ENCODE peak calls at places on chromosomes 6 and 20, in ten cellular contexts. U, I, A, G, S, P, H, R, F and D are unnamed samples.

GRCh38 chr20:53623454-53624206 is 30.0 kb upstream of the ZNF217 start:
- DNase-seq in U (peak), I (no peak), A (peak), G (peak), S (no peak), P (peak), H (peak), R (peak), F (peak), D (no peak)

GRCh38 chr20:55830124-55830828 is 175.0 kb downstream of the CBLN4 start:
- DNase-seq in U (no peak), I (no peak), A (no peak), G (no peak), S (no peak), P (no peak), H (no peak), R (no peak), F (no peak), D (no peak)

GRCh38 chr20:57393321-57394086 is 2.3 kb downstream of the RBM38 start:
- DNase-seq in U (no peak), I (peak), A (no peak), G (no peak), S (no peak), P (peak), H (peak), R (no peak), F (no peak), D (no peak)

GRCh38 chr6:141540207-141540606 is 592.5 kb upstream of the GJE1 start:
- DNase-seq in U (no peak), I (no peak), A (no peak), G (no peak), S (no peak), P (no peak), H (no peak), R (no peak), F (no peak), D (no peak)

GRCh38 chr20:32964575-32964974 is 39.7 kb downstream of the SUN5 start:
- DNase-seq in U (no peak), I (no peak), A (no peak), G (no peak), S (no peak), P (no peak), H (peak), R (no peak), F (no peak), D (no peak)

GRCh38 chr6:118709859-118710350 is 58.5 kb upstream of the CEP85L start:
- DNase-seq in U (no peak), I (no peak), A (peak), G (peak), S (no peak), P (no peak), H (peak), R (no peak), F (peak), D (no peak)

GRCh38 chr20:43915209-43916072 is 789 bp downstream of the TOX2 start:
- DNase-seq in U (peak), I (no peak), A (no peak), G (peak), S (no peak), P (no peak), H (peak), R (no peak), F (peak), D (no peak)

GRCh38 chr6:139852484-139853140 is 478.2 kb upstream of the CITED2 start:
- DNase-seq in U (no peak), I (no peak), A (no peak), G (peak), S (peak), P (no peak), H (no peak), R (no peak), F (no peak), D (no peak)

GRCh38 chr20:2871111-2871465 is 2.2 kb upstream of the PTPRA start:
- DNase-seq in U (no peak), I (no peak), A (no peak), G (peak), S (no peak), P (no peak), H (no peak), R (no peak), F (no peak), D (no peak)

GRCh38 chr20:43938932-43939761 is 24.5 kb downstream of the TOX2 start:
- DNase-seq in U (no peak), I (peak), A (peak), G (peak), S (peak), P (peak), H (peak), R (no peak), F (no peak), D (no peak)

GRCh38 chr6:6685249-6685667 is 96.7 kb downstream of the LY86 start:
- DNase-seq in U (no peak), I (no peak), A (no peak), G (peak), S (no peak), P (no peak), H (no peak), R (no peak), F (no peak), D (no peak)

GRCh38 chr6:3403244-3404154 is 53.4 kb downstream of the SLC22A23 start:
- DNase-seq in U (peak), I (no peak), A (peak), G (no peak), S (no peak), P (no peak), H (peak), R (no peak), F (peak), D (no peak)

GRCh38 chr20:32524871-32525501 is 60.1 kb downstream of the NOL4L start:
- DNase-seq in U (no peak), I (peak), A (no peak), G (no peak), S (no peak), P (peak), H (no peak), R (no peak), F (no peak), D (no peak)

GRCh38 chr6:20696676-20697075 is 162.4 kb downstream of the CDKAL1 start:
- DNase-seq in U (no peak), I (no peak), A (no peak), G (peak), S (peak), P (no peak), H (no peak), R (no peak), F (no peak), D (no peak)

GRCh38 chr20:20594171-20594530 is 118.3 kb downstream of the RALGAPA2 start:
- DNase-seq in U (no peak), I (no peak), A (no peak), G (peak), S (no peak), P (no peak), H (no peak), R (no peak), F (peak), D (no peak)
- TF ChIP-seq CTCF in U (no peak), I (no peak), A (no peak), G (no peak), S (no peak), P (peak), H (no peak), R (no peak), F (no peak), D (peak)

DNA sequence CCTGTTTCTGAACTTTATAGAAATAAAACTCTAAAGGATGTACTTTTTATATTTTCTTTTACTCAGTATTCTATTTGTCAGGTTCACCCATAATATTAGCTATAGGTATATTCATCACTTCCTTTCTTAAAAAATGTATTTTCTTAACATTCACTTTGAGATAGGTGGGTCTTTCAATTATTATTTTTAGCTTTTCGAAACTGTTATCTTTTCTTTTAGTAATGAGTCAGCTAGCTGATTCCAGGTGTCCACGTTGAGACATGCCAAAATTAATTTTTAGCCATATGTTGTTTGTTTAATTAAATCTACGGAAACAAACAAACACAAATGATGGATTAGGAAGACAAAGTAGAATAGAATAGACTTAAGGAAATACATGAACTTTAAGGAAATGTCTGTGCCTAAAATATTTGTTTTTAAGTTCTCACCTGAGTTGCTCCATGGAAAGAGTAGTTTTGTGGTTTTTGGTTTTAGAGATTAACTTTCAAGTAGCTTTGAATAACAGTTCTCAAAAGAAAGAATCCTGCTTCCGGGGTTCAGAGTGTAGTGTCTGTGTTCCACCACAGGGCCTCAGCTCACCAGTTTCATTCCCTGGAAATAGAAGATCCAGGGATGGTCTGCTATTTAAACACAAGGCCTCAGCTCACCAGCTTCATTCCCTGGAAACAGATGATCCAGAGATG is 435.0 kb downstream of the HAO1 start:
- DNase-seq in U (no peak), I (no peak), A (no peak), G (no peak), S (no peak), P (no peak), H (no peak), R (no peak), F (peak), D (no peak)
- TF ChIP-seq CTCF in U (no peak), I (no peak), A (no peak), G (no peak), S (no peak), P (no peak), H (no peak), R (no peak), F (no peak), D (no peak)

DNA sequence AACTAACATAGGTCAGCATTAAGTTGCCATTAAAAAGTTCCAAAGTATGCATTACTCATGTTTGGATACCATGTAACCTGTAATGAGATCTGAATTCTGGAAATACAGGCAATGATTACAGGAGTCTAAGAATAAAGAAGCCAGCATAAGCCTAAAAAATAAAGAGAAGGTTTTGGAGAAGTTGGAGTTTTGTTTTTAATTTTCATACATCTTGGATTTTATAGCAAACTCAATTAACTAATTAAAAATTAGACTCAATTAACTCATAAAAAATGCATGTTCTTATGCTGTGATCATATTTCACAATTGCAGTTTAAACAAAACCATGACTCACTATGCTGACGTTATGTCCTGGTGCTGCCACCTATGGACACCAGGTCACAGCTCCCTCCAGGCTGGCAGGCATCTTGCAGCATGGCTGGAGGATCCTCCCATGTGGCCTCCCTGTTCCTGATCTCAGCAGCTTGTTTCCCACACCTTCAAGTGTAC is 648.8 kb upstream of the AGPAT4 start:
- DNase-seq in U (peak), I (no peak), A (peak), G (peak), S (no peak), P (peak), H (peak), R (no peak), F (peak), D (no peak)
- TF ChIP-seq CTCF in U (peak), I (peak), A (no peak), G (peak), S (no peak), P (peak), H (peak), R (no peak), F (peak), D (peak)

DNA sequence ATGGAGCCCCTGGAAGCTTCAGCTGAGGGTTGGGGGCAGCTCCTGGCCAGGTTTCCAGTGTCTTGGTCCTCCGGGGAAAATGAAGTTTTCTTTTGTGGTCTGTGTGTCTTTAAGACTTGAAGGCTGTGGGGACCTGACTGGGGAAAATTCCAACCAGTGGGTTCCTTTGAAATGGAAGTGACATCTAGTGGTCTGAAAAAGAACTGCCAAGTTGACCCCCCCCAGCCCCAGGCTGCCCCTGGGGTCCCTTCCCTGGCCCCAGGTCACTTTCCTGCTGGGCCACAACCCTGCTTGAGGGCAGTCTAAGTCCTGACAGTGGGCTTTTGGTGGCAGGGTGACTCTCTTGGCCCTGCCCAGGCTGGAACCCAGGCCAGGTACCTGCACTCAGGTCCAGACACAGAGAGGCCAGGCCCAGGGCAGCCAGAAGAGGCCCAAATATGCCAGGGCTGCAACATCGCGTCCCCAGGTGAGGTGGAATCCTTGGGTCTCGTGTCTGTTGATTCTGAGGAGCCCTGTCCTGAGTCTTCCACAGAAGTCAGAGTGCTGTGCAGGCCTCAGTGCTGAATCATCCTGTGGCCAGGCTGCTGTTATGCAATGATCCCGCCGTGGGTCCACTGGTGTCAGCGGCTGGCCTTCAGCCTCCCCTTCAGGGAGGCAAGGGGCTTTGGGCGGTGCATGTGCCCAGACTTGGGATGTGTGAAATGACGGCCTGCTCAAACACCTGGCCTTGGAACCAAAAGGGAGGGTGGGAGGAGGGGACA is 68.4 kb downstream of the VEGFA start:
- DNase-seq in U (peak), I (peak), A (peak), G (peak), S (peak), P (peak), H (no peak), R (no peak), F (peak), D (no peak)
- TF ChIP-seq CTCF in U (peak), I (peak), A (peak), G (peak), S (peak), P (peak), H (peak), R (no peak), F (peak), D (peak)

GRCh38 chr20:46004187-46004586 is 4.5 kb upstream of the MMP9 start:
- DNase-seq in U (no peak), I (no peak), A (no peak), G (no peak), S (no peak), P (no peak), H (no peak), R (no peak), F (no peak), D (no peak)

GRCh38 chr20:46000571-46001145 is 8.1 kb upstream of the MMP9 start:
- DNase-seq in U (no peak), I (peak), A (no peak), G (no peak), S (no peak), P (no peak), H (no peak), R (no peak), F (peak), D (no peak)

GRCh38 chr20:46002008-46002407 is 6.7 kb upstream of the MMP9 start:
- DNase-seq in U (no peak), I (no peak), A (no peak), G (no peak), S (no peak), P (no peak), H (no peak), R (no peak), F (no peak), D (no peak)

GRCh38 chr20:45999908-46000570 is 8.7 kb upstream of the MMP9 start:
- DNase-seq in U (no peak), I (peak), A (no peak), G (no peak), S (no peak), P (no peak), H (no peak), R (no peak), F (no peak), D (no peak)

GRCh38 chr20:46001498-46001897 is 7.2 kb upstream of the MMP9 start:
- DNase-seq in U (no peak), I (no peak), A (no peak), G (no peak), S (no peak), P (no peak), H (no peak), R (no peak), F (no peak), D (no peak)
- TF ChIP-seq CTCF in U (no peak), I (no peak), A (no peak), G (no peak), S (no peak), P (no peak), H (no peak), R (no peak), F (no peak), D (no peak)

DNA sequence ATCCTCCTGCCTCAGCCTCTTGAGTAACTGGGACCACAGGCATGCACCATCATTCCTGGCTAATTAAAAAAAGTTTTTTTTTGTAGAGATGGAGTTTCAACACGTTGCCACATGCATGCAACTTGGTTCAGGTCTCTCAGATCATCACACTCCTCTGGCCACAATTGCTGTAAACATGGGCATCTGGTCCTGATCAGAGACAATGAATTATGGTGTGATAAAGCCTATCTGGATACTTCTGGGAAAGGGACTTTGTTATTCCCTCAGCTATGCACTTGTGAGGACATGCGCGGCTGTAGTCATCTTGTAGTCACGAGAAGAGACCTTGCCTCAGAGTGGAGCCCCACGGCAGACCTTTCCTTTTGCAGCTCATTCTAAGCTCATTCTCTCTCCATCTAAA is 210.9 kb upstream of the ZFP64 start:
- DNase-seq in U (no peak), I (no peak), A (no peak), G (peak), S (no peak), P (no peak), H (no peak), R (no peak), F (no peak), D (no peak)
- TF ChIP-seq CTCF in U (no peak), I (no peak), A (no peak), G (no peak), S (no peak), P (no peak), H (no peak), R (no peak), F (no peak), D (no peak)

GRCh38 chr6:148951662-148952061 is 204.8 kb downstream of the UST start:
- DNase-seq in U (no peak), I (no peak), A (no peak), G (no peak), S (no peak), P (no peak), H (no peak), R (no peak), F (no peak), D (no peak)

GRCh38 chr6:148952147-148953041 is 205.6 kb downstream of the UST start:
- DNase-seq in U (no peak), I (no peak), A (no peak), G (peak), S (no peak), P (no peak), H (no peak), R (no peak), F (no peak), D (no peak)

GRCh38 chr6:148954461-148954860 is 207.6 kb downstream of the UST start:
- DNase-seq in U (no peak), I (no peak), A (no peak), G (no peak), S (no peak), P (no peak), H (no peak), R (no peak), F (no peak), D (no peak)

GRCh38 chr6:148959008-148959407 is 212.2 kb downstream of the UST start:
- DNase-seq in U (no peak), I (no peak), A (no peak), G (no peak), S (no peak), P (no peak), H (no peak), R (no peak), F (no peak), D (no peak)

DNA sequence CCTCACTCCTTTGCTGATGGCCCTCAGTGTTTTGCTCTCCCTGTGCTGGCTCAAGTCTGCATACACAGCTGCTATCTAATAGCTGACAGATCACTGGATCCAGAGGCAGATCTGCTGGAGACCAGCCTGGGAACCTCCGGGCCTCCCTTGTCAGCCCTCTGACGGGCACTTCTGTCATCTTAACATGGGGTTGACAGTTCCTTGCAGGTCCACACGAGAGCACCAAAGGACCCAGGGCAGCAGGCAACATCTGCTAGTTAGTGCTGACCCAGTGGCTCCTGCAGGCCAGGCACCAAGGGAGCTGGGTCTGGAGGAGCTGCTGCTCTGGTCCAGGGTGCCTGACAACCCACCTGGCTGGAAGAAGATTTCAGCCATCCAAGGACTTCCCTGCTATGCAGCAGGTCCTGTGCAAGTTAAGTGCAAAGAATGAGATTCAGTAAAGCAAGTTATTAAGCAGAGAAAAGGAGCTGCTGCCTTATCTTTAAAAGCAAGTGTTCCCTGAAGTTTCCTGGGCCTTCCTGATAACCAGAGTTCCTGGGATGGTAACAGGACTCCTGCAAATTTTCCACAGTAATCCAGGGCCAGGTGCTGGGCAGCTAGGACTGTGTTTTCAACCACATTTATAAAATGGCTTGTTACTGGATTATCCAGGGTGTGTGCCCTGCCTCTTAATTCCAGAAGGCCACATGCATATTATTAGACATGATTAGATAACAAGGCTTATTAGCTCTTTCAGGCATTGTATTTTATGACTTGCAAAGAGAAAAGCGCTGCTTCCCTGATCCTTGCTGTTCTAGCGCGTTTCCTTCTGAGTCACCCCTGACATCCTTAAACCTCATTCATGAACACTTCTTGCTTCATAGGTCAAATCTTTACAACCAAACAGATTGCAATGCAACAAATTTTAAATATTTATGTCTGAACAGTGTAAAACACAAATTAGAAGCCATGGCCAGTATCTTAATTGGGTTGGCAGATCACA is 208.4 kb downstream of the UST start:
- DNase-seq in U (no peak), I (no peak), A (no peak), G (no peak), S (no peak), P (no peak), H (no peak), R (no peak), F (no peak), D (no peak)
- TF ChIP-seq CTCF in U (no peak), I (no peak), A (no peak), G (no peak), S (no peak), P (no peak), H (no peak), R (no peak), F (peak), D (no peak)